ENCODE peak calls at places on chromosomes 13 and 19, in eight cellular contexts. W is effector CD4-positive, alpha-beta T cell; F is CD8-positive, alpha-beta T cell; Q is epithelial cell of esophagus; T is stimulated activated CD4-positive, alpha-beta T cell treated with anti-CD3 and anti-CD28 coated beads, Interleukin-1b, Interleukin-23, amount 100 ng/mL, for 24 hours; O is mucosa of descending colon; A is type B pancreatic cell; S is iris pigment epithelial cell. E is an unnamed sample.

GRCh38 chr19:29528946-29529645 is 3.3 kb downstream of the VSTM2B start:
- DNase-seq in F (no peak), O (no peak), S (no peak), A (no peak), Q (no peak), W (no peak), T (no peak), E (no peak)

GRCh38 chr13:36549771-36550170 is 117.5 kb downstream of the CCNA1 start:
- DNase-seq in W (no peak), T (no peak), O (no peak), Q (no peak), A (no peak), F (no peak), S (no peak), E (peak)

GRCh38 chr13:78787189-78787588 is 128.2 kb upstream of the OBI1 start:
- DNase-seq in S (no peak), A (no peak), T (no peak), W (no peak), Q (no peak), F (no peak), O (no peak), E (peak)

GRCh38 chr13:75226092-75226491 is 255.9 kb downstream of the TBC1D4 start:
- DNase-seq in F (no peak), T (no peak), S (no peak), A (no peak), O (no peak), Q (peak), W (no peak), E (peak)

GRCh38 chr19:10283786-10284540 is 2.8 kb upstream of the ICAM4 start:
- DNase-seq in S (no peak), O (no peak), T (no peak), A (no peak), W (no peak), Q (no peak), F (no peak), E (no peak)

GRCh38 chr19:32201661-32202060 is 143.7 kb upstream of the ZNF507 start:
- DNase-seq in F (no peak), A (peak), S (no peak), W (no peak), T (no peak), Q (no peak), O (no peak), E (no peak)

GRCh38 chr19:44643605-44644390 is at the start of gene PVR:
- DNase-seq in W (no peak), S (peak), O (peak), Q (peak), F (no peak), A (peak), T (no peak), E (peak)

GRCh38 chr19:506404-507285 is 652 bp upstream of the TPGS1 start:
- DNase-seq in Q (peak), S (peak), W (peak), A (peak), T (peak), O (peak), F (peak), E (peak)

GRCh38 chr13:98447881-98448641 is 128.8 kb downstream of the STK24 start:
- DNase-seq in A (no peak), S (no peak), T (no peak), O (no peak), F (no peak), W (no peak), Q (peak), E (peak)

GRCh38 chr19:55046975-55047622 is 9.0 kb upstream of the GP6 start:
- DNase-seq in T (no peak), O (no peak), Q (no peak), F (no peak), S (no peak), W (no peak), A (no peak), E (no peak)

GRCh38 chr13:74575729-74576125 is 441.5 kb upstream of the KLF12 start:
- DNase-seq in O (peak), F (peak), Q (peak), W (peak), A (peak), T (no peak), S (peak), E (peak)

GRCh38 chr19:46015961-46016425 is 6.9 kb downstream of the PGLYRP1 start:
- DNase-seq in T (no peak), O (peak), F (peak), A (no peak), W (peak), Q (no peak), S (no peak), E (peak)

GRCh38 chr19:29845576-29846176 is 33.9 kb downstream of the CCNE1 start:
- DNase-seq in W (peak), T (no peak), Q (peak), F (no peak), S (peak), O (peak), A (no peak), E (peak)

GRCh38 chr19:45173816-45174215 is 4.2 kb downstream of the TRAPPC6A start:
- DNase-seq in S (peak), Q (no peak), O (no peak), F (no peak), A (no peak), T (no peak), W (no peak), E (no peak)

GRCh38 chr19:46748325-46749109 is 2.3 kb upstream of the STRN4 start:
- DNase-seq in O (peak), T (peak), Q (peak), W (peak), A (no peak), S (peak), F (peak), E (peak)

GRCh38 chr19:10290876-10291553 is 1.3 kb downstream of the ICAM5 start:
- DNase-seq in F (peak), T (no peak), A (peak), W (peak), O (peak), Q (peak), S (peak), E (peak)

GRCh38 chr19:57212109-57212508 is 18.7 kb upstream of the AURKC start:
- DNase-seq in F (no peak), Q (peak), O (no peak), W (no peak), A (no peak), S (no peak), T (no peak), E (no peak)

GRCh38 chr13:22220186-22221160 is 549.6 kb downstream of the FGF9 start:
- DNase-seq in O (peak), A (no peak), S (no peak), T (no peak), W (no peak), Q (no peak), F (no peak), E (peak)

GRCh38 chr13:43129511-43130130 is 106.2 kb downstream of the DNAJC15 start:
- DNase-seq in A (no peak), S (no peak), T (no peak), Q (no peak), W (no peak), O (no peak), F (no peak), E (no peak)

GRCh38 chr13:113860579-113861432 is 3.1 kb downstream of the GAS6 start:
- DNase-seq in A (peak), S (no peak), W (no peak), T (no peak), O (peak), Q (no peak), F (no peak), E (peak)

GRCh38 chr13:84393981-84394625 is 511.8 kb upstream of the SLITRK1 start:
- DNase-seq in T (no peak), F (no peak), Q (peak), W (no peak), A (no peak), S (no peak), O (no peak), E (peak)

GRCh38 chr13:46369506-46370268 is 17.4 kb downstream of the RUBCNL start:
- DNase-seq in S (peak), F (no peak), A (no peak), Q (peak), T (no peak), W (no peak), O (no peak), E (no peak)

GRCh38 chr19:13906525-13906904 is 514 bp downstream of the CC2D1A start:
- DNase-seq in O (peak), T (no peak), S (no peak), W (no peak), F (peak), Q (peak), A (no peak), E (peak)

GRCh38 chr13:65605386-65605785 is 1624.8 kb downstream of the PCDH9 start:
- DNase-seq in W (no peak), T (no peak), A (no peak), O (no peak), S (peak), Q (no peak), F (no peak), E (no peak)

GRCh38 chr19:36528921-36529518 is 949 bp upstream of the ZNF260 start:
- DNase-seq in F (peak), O (peak), A (no peak), Q (no peak), T (no peak), W (no peak), S (peak), E (no peak)

GRCh38 chr13:72198042-72198441 is 331.0 kb upstream of the DACH1 start:
- DNase-seq in A (no peak), T (no peak), F (no peak), S (no peak), W (no peak), O (no peak), Q (no peak), E (no peak)

GRCh38 chr19:32022946-32023832 is 322.2 kb upstream of the ZNF507 start:
- DNase-seq in O (no peak), T (no peak), Q (no peak), A (no peak), W (no peak), S (no peak), F (no peak), E (no peak)

GRCh38 chr19:49889687-49890348 is 6.9 kb downstream of the IL4I1 start:
- DNase-seq in Q (peak), A (no peak), O (peak), W (peak), T (peak), F (peak), S (peak), E (peak)

GRCh38 chr19:36488816-36489138 is 584 bp downstream of the ZNF566 start:
- DNase-seq in Q (no peak), W (no peak), S (no peak), F (peak), A (no peak), T (no peak), O (no peak), E (peak)

GRCh38 chr13:59641261-59641660 is 522.5 kb downstream of the DIAPH3 start:
- DNase-seq in S (no peak), F (no peak), A (no peak), O (no peak), W (no peak), T (no peak), Q (no peak), E (peak)

GRCh38 chr19:37506387-37507166 is at the start of gene ZNF793:
- DNase-seq in Q (peak), S (peak), F (peak), A (peak), O (peak), W (peak), T (peak), E (peak)

GRCh38 chr13:76828316-76828741 is 57.9 kb downstream of the KCTD12 start:
- DNase-seq in S (peak), Q (peak), F (no peak), T (no peak), O (no peak), A (no peak), W (no peak), E (peak)

GRCh38 chr19:55266840-55267239 is 8.0 kb upstream of the PPP6R1 start:
- DNase-seq in S (no peak), O (no peak), F (no peak), Q (no peak), A (no peak), T (no peak), W (no peak), E (no peak)

GRCh38 chr13:34216251-34216650 is 398.3 kb downstream of the RFC3 start:
- DNase-seq in W (no peak), A (no peak), S (no peak), Q (no peak), F (no peak), O (no peak), T (no peak), E (no peak)

GRCh38 chr19:35642798-35643254 is 1.3 kb downstream of the ETV2 start:
- DNase-seq in W (no peak), O (no peak), S (no peak), T (no peak), Q (no peak), F (no peak), A (no peak), E (no peak)

GRCh38 chr13:20494656-20495055 is 31.0 kb downstream of the CRYL1 start:
- DNase-seq in S (no peak), T (no peak), O (no peak), Q (peak), W (no peak), F (no peak), A (no peak), E (no peak)

GRCh38 chr19:53192771-53193533 is at the start of gene ZNF665:
- DNase-seq in Q (peak), T (peak), W (peak), A (peak), O (peak), F (peak), S (peak), E (peak)

GRCh38 chr13:85816413-85816812 is 17.2 kb upstream of the SLITRK6 start:
- DNase-seq in A (no peak), F (no peak), T (no peak), Q (peak), W (no peak), S (no peak), O (no peak), E (peak)

GRCh38 chr19:13337181-13337580 is 169.1 kb downstream of the CACNA1A start:
- DNase-seq in O (no peak), W (no peak), T (no peak), Q (no peak), F (no peak), A (no peak), S (no peak), E (no peak)

E was measured in NCI-H69.